ENCODE peak calls at places on chromosomes 11 and 22, in six cellular contexts. E is GM12865, Z is HFFc6, W is A549, C is epithelial cell of esophagus, D is adrenal gland. R is an unnamed sample.

GRCh38 chr22:33853200-33854097 is 66.8 kb downstream of the LARGE1 start:
- DNase-seq in E (peak), Z (peak), W (peak), C (peak), D (peak), R (peak)

GRCh38 chr11:17405232-17406005 is 17.0 kb upstream of the KCNJ11 start:
- DNase-seq in E (peak), Z (peak), W (peak), C (peak), D (peak), R (peak)

GRCh38 chr11:102438311-102439062 is 14.1 kb downstream of the TMEM123 start:
- DNase-seq in E (no peak), Z (no peak), W (no peak), C (no peak), D (no peak), R (no peak)

GRCh38 chr11:75536786-75537629 is 11.3 kb upstream of the GDPD5 start:
- DNase-seq in E (peak), Z (no peak), W (peak), C (peak), D (peak), R (no peak)

GRCh38 chr22:39920134-39920743 is 19.4 kb downstream of the GRAP2 start:
- DNase-seq in E (no peak), Z (no peak), W (no peak), C (no peak), D (no peak), R (no peak)

GRCh38 chr11:99240192-99241030 is 219.7 kb downstream of the CNTN5 start:
- DNase-seq in E (no peak), Z (no peak), W (peak), C (no peak), D (no peak), R (no peak)

GRCh38 chr22:27238935-27239510 is 562.5 kb downstream of the MN1 start:
- DNase-seq in E (no peak), Z (peak), W (peak), C (peak), D (peak), R (peak)

GRCh38 chr11:126334665-126335462 is 20.6 kb upstream of the ST3GAL4 start:
- DNase-seq in E (no peak), Z (peak), W (no peak), C (peak), D (no peak), R (peak)

GRCh38 chr11:64340671-64341335 is 799 bp downstream of the CCDC88B start:
- DNase-seq in E (peak), Z (no peak), W (no peak), C (no peak), D (no peak), R (no peak)

GRCh38 chr22:41338614-41339212 is 37.4 kb downstream of the ZC3H7B start:
- DNase-seq in E (no peak), Z (no peak), W (no peak), C (no peak), D (no peak), R (no peak)

GRCh38 chr22:40023226-40023925 is 28.6 kb downstream of the FAM83F start:
- DNase-seq in E (no peak), Z (no peak), W (no peak), C (no peak), D (no peak), R (no peak)

GRCh38 chr11:70544774-70545625 is 146.7 kb downstream of the CTTN start:
- DNase-seq in E (no peak), Z (no peak), W (peak), C (no peak), D (no peak), R (peak)

GRCh38 chr11:102560555-102561011 is 30.0 kb upstream of the MMP7 start:
- DNase-seq in E (peak), Z (peak), W (no peak), C (peak), D (no peak), R (peak)

GRCh38 chr11:111330234-111330893 is 32.0 kb downstream of the POU2AF3 start:
- DNase-seq in E (no peak), Z (no peak), W (no peak), C (no peak), D (no peak), R (no peak)

GRCh38 chr22:42925598-42925997 is 68.5 kb upstream of the ARFGAP3 start:
- DNase-seq in E (no peak), Z (no peak), W (no peak), C (no peak), D (no peak), R (no peak)

GRCh38 chr11:40160418-40160817 is 1299.0 kb downstream of the LRRC4C start:
- DNase-seq in E (no peak), Z (no peak), W (no peak), C (no peak), D (no peak), R (no peak)

GRCh38 chr11:117010808-117011540 is 87.3 kb downstream of the SIK3 start:
- DNase-seq in E (no peak), Z (peak), W (peak), C (peak), D (no peak), R (peak)

GRCh38 chr11:117663826-117664225 is 133.2 kb downstream of the DSCAML1 start:
- DNase-seq in E (no peak), Z (no peak), W (no peak), C (no peak), D (no peak), R (no peak)

GRCh38 chr11:78230161-78230877 is 41.6 kb downstream of the USP35 start:
- DNase-seq in E (no peak), Z (no peak), W (no peak), C (peak), D (no peak), R (no peak)

GRCh38 chr11:124113890-124114289 is 1.4 kb upstream of the VWA5A start:
- DNase-seq in E (no peak), Z (no peak), W (no peak), C (peak), D (peak), R (peak)

GRCh38 chr11:76327223-76327622 is 53.7 kb downstream of the THAP12 start:
- DNase-seq in E (no peak), Z (no peak), W (no peak), C (no peak), D (no peak), R (no peak)

DNA sequence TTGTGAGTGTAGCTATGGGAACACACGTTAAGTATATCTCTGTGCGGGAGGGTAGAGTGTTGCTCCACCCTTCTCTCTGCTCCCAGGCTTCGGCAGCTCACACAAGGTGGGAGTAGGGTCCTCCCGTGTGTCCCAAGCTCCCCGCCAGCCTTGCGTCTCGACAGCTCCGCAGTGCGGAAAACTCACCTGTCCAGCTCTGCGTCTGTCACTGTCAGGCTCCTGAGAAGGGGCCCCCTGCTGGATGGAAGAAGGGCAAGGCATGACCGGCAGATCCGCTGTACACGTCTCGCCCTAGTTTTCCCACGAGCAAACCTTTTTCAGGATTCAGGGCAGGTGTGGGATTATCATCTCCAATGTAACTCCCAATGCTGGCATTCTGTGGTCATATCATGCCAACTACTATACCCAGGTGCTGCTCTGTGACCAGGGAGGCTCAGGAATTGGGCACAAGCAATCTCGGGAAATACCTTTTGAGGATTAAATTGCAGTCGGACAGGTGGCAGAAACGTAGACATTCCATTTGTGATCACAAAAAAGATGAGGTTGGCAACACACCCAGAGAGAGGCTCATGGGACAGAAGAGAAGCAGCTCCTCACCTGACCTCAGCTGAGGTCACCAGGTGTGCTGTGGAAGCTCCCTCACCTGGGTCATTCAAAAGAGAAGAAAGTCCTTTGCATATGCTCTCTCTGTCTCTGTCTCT is 314.0 kb upstream of the B3GAT1 start:
- DNase-seq in E (no peak), Z (no peak), W (peak), C (no peak), D (no peak), R (no peak)
- TF ChIP-seq CTCF in E (peak), Z (peak), W (no peak), C (peak), D (no peak), R (no peak)

DNA sequence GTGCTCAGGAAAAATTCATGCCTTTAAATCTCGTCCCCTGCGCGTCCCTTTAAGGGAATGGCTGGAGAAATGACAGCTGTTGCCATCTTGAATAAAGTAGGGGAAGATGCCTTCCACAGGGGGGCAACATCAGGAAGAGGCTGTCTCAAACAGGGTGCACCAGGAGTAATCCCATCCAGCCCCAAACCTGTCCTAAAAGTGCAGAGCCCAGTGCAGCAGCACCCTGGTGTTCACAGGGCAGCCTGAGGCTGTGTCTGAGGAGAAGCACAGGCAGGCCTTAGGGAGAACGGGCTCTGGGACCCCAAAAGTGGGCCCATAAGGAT is 10.8 kb upstream of the C11orf96 start:
- DNase-seq in E (no peak), Z (no peak), W (peak), C (no peak), D (no peak), R (no peak)
- TF ChIP-seq CTCF in E (no peak), Z (peak), W (no peak), C (no peak), D (no peak), R (no peak)

DNA sequence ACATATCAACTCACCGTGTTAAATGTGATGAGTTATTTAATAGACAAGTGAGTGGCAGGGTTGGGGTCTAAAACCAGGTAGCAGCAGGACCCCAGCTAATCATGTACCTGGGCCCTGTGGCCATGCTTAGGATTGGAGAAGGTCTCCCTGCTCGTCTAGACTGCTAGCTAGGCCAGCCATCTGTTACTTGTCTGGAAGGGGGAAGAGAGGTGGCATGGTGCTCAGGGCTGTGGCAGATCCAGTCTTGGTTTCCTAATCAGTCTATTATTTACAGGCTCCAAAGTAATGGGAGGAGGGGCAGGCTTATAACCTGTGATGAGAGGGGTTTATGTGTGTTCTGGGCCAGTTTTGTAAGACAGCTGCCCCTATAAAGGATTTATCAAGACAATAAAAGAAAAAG is 105.9 kb downstream of the NTM start:
- DNase-seq in E (no peak), Z (no peak), W (no peak), C (no peak), D (no peak), R (no peak)
- TF ChIP-seq CTCF in E (no peak), Z (no peak), W (no peak), C (no peak), D (no peak), R (no peak)

GRCh38 chr22:22235564-22235963 is 9.0 kb upstream of the VPREB1 start:
- DNase-seq in E (peak), Z (peak), W (peak), C (peak), D (peak), R (no peak)
- TF ChIP-seq CTCF in E (peak), Z (peak), W (peak), C (peak), D (peak), R (peak)

DNA sequence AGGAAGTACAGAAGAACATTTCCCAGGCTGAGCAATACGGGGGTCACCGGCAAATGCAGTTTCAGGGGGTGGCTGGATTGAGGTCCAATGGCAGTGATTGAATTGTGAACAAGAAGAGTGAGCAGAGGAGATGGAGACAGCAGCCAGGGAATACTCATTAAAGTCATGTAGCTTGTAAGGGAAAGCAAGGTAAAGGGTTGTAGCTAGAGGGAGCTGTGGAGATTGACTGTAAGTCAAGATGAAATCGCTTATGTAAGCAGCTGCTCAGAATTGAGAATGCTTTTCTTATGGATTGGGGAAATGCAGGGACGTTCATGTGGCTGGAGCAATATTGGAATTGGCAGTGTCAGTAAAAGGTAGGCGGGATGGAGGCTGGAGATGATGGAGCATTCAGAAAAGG is 111.4 kb upstream of the TBCEL start:
- DNase-seq in E (peak), Z (peak), W (peak), C (peak), D (no peak), R (peak)
- TF ChIP-seq CTCF in E (peak), Z (peak), W (peak), C (peak), D (peak), R (peak)

GRCh38 chr11:86749376-86749775 is 51.0 kb upstream of the PRSS23 start:
- DNase-seq in E (no peak), Z (no peak), W (peak), C (no peak), D (no peak), R (no peak)

GRCh38 chr11:86755196-86755595 is 45.1 kb upstream of the PRSS23 start:
- DNase-seq in E (no peak), Z (no peak), W (no peak), C (no peak), D (no peak), R (no peak)

GRCh38 chr11:86749861-86750401 is 50.4 kb upstream of the PRSS23 start:
- DNase-seq in E (no peak), Z (no peak), W (no peak), C (no peak), D (no peak), R (no peak)

GRCh38 chr11:86758171-86758570 is 42.2 kb upstream of the PRSS23 start:
- DNase-seq in E (no peak), Z (no peak), W (no peak), C (no peak), D (no peak), R (no peak)

GRCh38 chr11:86753376-86753775 is 47.0 kb upstream of the PRSS23 start:
- DNase-seq in E (no peak), Z (no peak), W (no peak), C (no peak), D (no peak), R (no peak)
- TF ChIP-seq CTCF in E (no peak), Z (no peak), W (no peak), C (no peak), D (no peak), R (no peak)

GRCh38 chr11:31414338-31414737 is 44.7 kb downstream of the DNAJC24 start:
- DNase-seq in E (no peak), Z (no peak), W (no peak), C (peak), D (no peak), R (no peak)
- TF ChIP-seq CTCF in E (no peak), Z (no peak), W (no peak), C (no peak), D (no peak), R (no peak)

DNA sequence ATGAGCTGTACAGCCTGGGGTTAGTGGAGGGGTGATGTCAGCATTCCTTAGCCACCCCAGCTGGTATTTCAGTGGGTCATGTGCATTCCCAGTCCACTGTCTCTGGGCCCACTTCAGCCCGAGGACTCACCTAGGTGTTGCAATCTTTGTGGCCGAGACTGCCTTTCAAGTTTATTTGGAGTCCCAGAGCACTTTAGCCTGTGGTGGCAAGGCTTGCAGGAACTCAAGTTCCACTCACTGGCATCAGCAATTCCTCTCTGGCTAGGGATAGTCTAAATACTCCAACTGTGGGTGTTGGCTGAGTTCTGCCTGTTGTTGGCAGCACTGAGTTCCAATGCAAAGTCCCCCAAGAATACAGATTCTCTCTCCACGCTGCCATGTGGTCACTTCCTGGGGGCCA is 191.6 kb upstream of the PGR start:
- DNase-seq in E (no peak), Z (no peak), W (no peak), C (peak), D (no peak), R (no peak)
- TF ChIP-seq CTCF in E (no peak), Z (no peak), W (no peak), C (no peak), D (no peak), R (no peak)

DNA sequence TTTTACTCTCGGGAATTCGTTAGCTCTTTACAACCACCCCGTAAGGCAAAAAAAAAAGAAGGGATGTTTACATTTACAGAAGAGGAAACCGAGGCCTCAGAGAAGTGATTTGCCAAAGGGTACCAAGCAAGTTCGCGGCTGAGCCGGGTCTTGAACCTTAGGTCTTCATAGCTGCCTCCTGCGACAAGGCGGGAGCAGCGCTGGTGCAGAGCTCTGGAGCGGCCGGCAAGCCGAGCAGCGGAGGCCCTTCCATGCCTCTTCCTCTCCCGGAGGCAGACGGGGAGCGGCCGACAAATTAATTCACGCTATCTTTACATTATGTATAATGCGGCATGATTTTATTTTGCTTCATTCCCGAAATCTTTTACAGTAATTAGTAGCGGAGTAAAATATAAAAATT is 536.3 kb downstream of the INSC start:
- DNase-seq in E (no peak), Z (no peak), W (no peak), C (no peak), D (no peak), R (no peak)
- TF ChIP-seq CTCF in E (no peak), Z (no peak), W (no peak), C (no peak), D (no peak), R (no peak)

GRCh38 chr22:25453058-25453457 is 111.4 kb upstream of the GRK3 start:
- DNase-seq in E (no peak), Z (no peak), W (no peak), C (no peak), D (no peak), R (no peak)
- TF ChIP-seq CTCF in E (no peak), Z (no peak), W (no peak), C (no peak), D (no peak), R (no peak)